ENCODE peak calls at places on chromosomes 3 and 15, in eight cellular contexts. F is epithelial cell of proximal tubule; W is lower leg skin; C is endothelial cell of umbilical vein; P is astrocyte of the spinal cord; I is kidney epithelial cell; O is CD8-positive, alpha-beta T cell; Z is PC-3. U is an unnamed sample.

GRCh38 chr3:32305477-32305876 is 67.0 kb downstream of the CMTM8 start:
- DNase-seq in O (no peak), W (no peak), P (no peak), C (no peak), I (no peak), Z (no peak), F (no peak), U (no peak)

GRCh38 chr3:148643389-148643840 is 54.3 kb upstream of the AGTR1 start:
- DNase-seq in O (no peak), F (no peak), W (no peak), C (no peak), Z (no peak), I (no peak), P (peak), U (no peak)

GRCh38 chr3:110628650-110629301 is 442.8 kb upstream of the NECTIN3 start:
- DNase-seq in Z (no peak), W (no peak), O (no peak), I (no peak), P (no peak), C (no peak), F (no peak), U (no peak)

GRCh38 chr3:65331730-65332129 is 643.9 kb upstream of the ADAMTS9 start:
- DNase-seq in P (no peak), I (no peak), Z (peak), W (no peak), C (no peak), O (no peak), F (no peak), U (no peak)

GRCh38 chr3:170044280-170044679 is 6.5 kb downstream of the GPR160 start:
- DNase-seq in P (no peak), W (no peak), I (no peak), Z (no peak), C (no peak), F (no peak), O (no peak), U (no peak)

GRCh38 chr15:52290329-52290728 is 5.3 kb downstream of the MYO5C start:
- DNase-seq in I (no peak), Z (no peak), F (no peak), C (no peak), W (no peak), P (no peak), O (no peak), U (no peak)

GRCh38 chr15:90873998-90874605 is 5.7 kb downstream of the FURIN start:
- DNase-seq in W (peak), I (no peak), Z (peak), O (no peak), P (peak), F (no peak), C (peak), U (peak)

GRCh38 chr3:152235709-152236298 is 32.9 kb upstream of the MBNL1 start:
- DNase-seq in P (peak), I (peak), C (peak), W (no peak), F (peak), Z (no peak), O (no peak), U (no peak)

GRCh38 chr15:51726302-51727073 is 11.0 kb downstream of the LYSMD2 start:
- DNase-seq in O (no peak), C (no peak), W (no peak), Z (peak), I (peak), F (peak), P (peak), U (no peak)

GRCh38 chr3:61924065-61924740 is 362.8 kb downstream of the PTPRG start:
- DNase-seq in I (no peak), C (peak), W (no peak), O (no peak), Z (no peak), P (no peak), F (no peak), U (no peak)

GRCh38 chr3:172673210-172673679 is 37.6 kb downstream of the NCEH1 start:
- DNase-seq in C (peak), O (peak), F (no peak), P (peak), Z (peak), W (no peak), I (no peak), U (no peak)

GRCh38 chr3:20480771-20481170 is 294.8 kb upstream of the SGO1 start:
- DNase-seq in P (peak), I (no peak), O (no peak), Z (no peak), W (no peak), F (no peak), C (peak), U (no peak)

GRCh38 chr3:115438799-115439198 is 184.5 kb upstream of the GAP43 start:
- DNase-seq in I (no peak), C (no peak), Z (no peak), W (no peak), F (no peak), P (no peak), O (no peak), U (no peak)

DNA sequence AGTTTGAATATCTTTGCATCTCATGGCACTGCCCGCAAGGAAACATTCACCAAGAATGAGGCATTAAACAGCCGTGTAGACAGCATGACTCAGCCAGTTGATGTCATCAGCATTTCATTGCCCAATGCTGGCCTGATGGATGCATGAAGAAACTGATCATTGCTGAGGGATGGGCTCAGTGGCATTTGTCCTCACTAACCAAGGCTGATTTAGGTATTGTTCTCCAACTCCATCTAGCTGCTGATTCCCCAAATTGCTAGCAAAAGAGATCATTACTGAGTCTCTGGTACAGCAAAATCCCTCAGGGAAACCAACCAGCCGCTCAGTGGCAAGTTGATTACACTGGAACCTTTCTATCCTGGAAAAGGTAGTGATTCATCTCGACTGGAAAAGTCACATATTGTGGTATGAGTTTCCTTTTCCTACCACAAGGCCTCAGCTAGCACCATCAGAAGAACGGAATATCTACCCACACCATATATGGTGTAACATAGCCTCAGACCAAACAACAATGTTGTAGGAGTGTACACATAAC is 186.5 kb upstream of the GAP43 start:
- DNase-seq in O (no peak), F (peak), Z (peak), W (no peak), I (peak), C (peak), P (peak), U (no peak)
- TF ChIP-seq CTCF in O (no peak), F (peak), Z (peak), W (no peak), I (peak), C (no peak), P (peak), U (no peak)

GRCh38 chr15:71800835-71801745 is 9.3 kb upstream of the NR2E3 start:
- DNase-seq in W (no peak), I (no peak), Z (peak), P (peak), C (peak), O (no peak), F (peak), U (peak)

GRCh38 chr15:71804695-71805470 is 5.5 kb upstream of the NR2E3 start:
- DNase-seq in O (no peak), Z (no peak), I (no peak), F (no peak), C (no peak), P (no peak), W (no peak), U (no peak)

GRCh38 chr15:71804226-71804625 is 6.1 kb upstream of the NR2E3 start:
- DNase-seq in C (no peak), I (no peak), W (no peak), Z (no peak), P (no peak), F (no peak), O (no peak), U (no peak)

GRCh38 chr15:71801935-71802655 is 8.3 kb upstream of the NR2E3 start:
- DNase-seq in P (no peak), Z (no peak), O (no peak), C (no peak), W (peak), F (no peak), I (no peak), U (no peak)

DNA sequence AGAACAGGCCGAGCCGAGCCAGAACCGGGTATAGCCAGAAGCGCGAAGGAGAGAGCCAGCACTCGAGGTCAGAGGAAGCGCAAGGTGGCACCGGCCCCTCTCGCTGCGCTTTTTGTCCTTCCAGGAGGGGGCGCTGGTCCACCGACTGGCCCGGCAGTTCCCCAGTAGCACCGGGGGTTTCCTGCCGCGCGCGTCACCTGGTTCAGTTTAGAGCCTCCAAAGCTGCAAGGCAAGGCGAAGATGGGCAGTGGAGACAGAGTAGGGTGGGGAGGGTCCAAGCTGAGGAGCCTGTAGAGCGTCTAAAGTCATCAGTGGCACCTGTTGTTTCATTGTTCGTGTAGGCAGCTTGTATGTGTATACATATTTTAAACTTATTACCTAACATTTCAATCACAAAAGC is 7.6 kb upstream of the NR2E3 start:
- DNase-seq in I (no peak), C (no peak), F (no peak), P (no peak), O (no peak), Z (no peak), W (peak), U (no peak)
- TF ChIP-seq CTCF in I (peak), C (peak), F (peak), P (peak), O (no peak), Z (peak), W (no peak), U (peak)

GRCh38 chr3:197302033-197302432 is 3.6 kb upstream of the DLG1 start:
- DNase-seq in F (no peak), O (no peak), W (no peak), P (no peak), C (no peak), I (no peak), Z (no peak), U (no peak)

GRCh38 chr3:197303452-197303851 is 5.0 kb upstream of the DLG1 start:
- DNase-seq in P (no peak), Z (no peak), F (no peak), C (no peak), O (no peak), I (no peak), W (no peak), U (no peak)

GRCh38 chr3:197305854-197306253 is 7.4 kb upstream of the DLG1 start:
- DNase-seq in F (no peak), O (no peak), Z (no peak), W (no peak), I (no peak), P (peak), C (no peak), U (no peak)

GRCh38 chr3:197300361-197300760 is 1.9 kb upstream of the DLG1 start:
- DNase-seq in P (no peak), Z (no peak), F (peak), O (no peak), I (no peak), C (no peak), W (no peak), U (no peak)

GRCh38 chr3:197302696-197303341 is 4.4 kb upstream of the DLG1 start:
- DNase-seq in Z (peak), C (no peak), W (no peak), O (no peak), F (no peak), I (no peak), P (peak), U (no peak)
- TF ChIP-seq CTCF in Z (no peak), C (no peak), W (no peak), O (no peak), F (no peak), I (no peak), P (peak), U (no peak)

DNA sequence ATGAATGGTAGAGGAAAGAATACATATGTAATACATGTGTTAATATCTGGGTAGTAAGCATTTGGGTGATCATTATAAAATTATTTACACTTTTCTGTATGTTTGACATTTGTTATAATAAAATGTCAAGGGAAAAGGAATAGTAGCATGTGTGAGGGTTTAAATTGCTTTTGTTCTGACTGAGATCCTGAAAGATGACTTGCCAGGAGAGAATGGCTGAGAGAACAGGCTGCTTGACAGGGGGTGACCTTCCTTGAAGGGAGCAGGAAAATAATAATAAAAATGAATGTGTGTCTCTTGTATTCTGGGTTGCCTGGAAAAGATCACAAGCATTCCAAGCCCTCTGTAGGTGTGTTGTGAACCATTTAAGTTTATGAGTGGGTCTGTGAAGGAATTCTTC is 1178.9 kb downstream of the ZPLD1 start:
- DNase-seq in O (no peak), C (no peak), W (no peak), P (no peak), Z (no peak), I (no peak), F (no peak), U (no peak)
- TF ChIP-seq CTCF in O (no peak), C (no peak), W (no peak), P (no peak), Z (no peak), I (no peak), F (no peak), U (no peak)

GRCh38 chr3:66803206-66803605 is 194.9 kb upstream of the KBTBD8 start:
- DNase-seq in O (no peak), I (no peak), C (peak), P (no peak), W (no peak), F (no peak), Z (no peak), U (no peak)
- TF ChIP-seq CTCF in O (no peak), I (peak), C (peak), P (peak), W (no peak), F (peak), Z (no peak), U (peak)

GRCh38 chr3:46447535-46447934 is 17.2 kb downstream of the LTF start:
- DNase-seq in O (no peak), Z (no peak), C (no peak), W (no peak), I (no peak), P (no peak), F (no peak), U (no peak)

GRCh38 chr3:46448721-46449120 is 16.0 kb downstream of the LTF start:
- DNase-seq in F (no peak), P (no peak), Z (no peak), W (no peak), O (no peak), C (no peak), I (no peak), U (no peak)

GRCh38 chr3:46438831-46439230 is 25.9 kb downstream of the LTF start:
- DNase-seq in P (no peak), W (no peak), C (no peak), F (no peak), I (no peak), O (no peak), Z (no peak), U (no peak)

GRCh38 chr3:46440531-46441294 is 24.0 kb downstream of the LTF start:
- DNase-seq in C (no peak), I (no peak), Z (no peak), F (no peak), P (no peak), W (no peak), O (peak), U (no peak)

DNA sequence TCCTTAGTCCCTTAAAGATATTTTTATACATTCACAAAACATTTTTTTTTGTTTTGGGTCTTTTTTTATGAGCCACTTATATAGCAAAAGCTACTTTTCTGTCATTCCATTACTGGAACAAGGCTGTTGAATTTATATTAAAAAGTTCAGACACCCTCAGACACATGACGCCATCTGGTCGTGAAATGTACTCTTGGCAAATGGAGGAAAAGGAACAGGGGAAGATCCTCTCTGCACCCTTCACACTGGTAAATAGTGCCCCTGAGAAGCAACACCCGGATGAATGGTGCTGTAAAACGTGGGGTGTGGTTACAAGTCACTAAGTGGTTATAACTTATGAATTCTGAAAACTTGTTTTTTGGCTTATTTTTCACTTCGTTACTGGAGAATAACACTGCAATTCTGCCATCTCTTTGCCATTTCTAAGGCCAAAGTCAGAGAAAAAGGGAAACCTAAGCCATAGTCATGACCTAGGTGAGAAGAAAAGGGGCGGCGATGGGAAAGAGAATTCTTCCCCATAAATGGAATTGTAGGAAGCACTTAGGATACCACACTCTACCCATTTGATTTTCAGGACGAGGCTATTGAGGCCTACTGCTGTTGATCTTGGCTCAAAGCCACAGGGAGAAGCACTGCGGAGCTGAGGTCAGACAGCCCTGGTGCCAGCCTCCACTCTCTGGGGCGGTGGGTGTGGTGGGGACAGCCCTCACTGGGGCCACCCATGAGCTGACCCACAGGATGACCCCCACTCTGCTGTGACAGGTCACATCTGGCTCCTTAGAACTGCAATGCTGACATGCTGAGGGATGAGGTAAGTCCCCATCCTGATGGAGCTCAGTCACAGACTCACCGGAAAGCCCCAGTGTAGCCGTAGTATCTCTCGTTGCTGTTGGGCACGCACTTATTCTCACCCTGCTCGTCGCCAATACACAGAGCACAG is 21.8 kb downstream of the LTF start:
- DNase-seq in F (no peak), O (no peak), W (peak), I (no peak), P (peak), C (no peak), Z (no peak), U (no peak)
- TF ChIP-seq CTCF in F (peak), O (no peak), W (no peak), I (no peak), P (peak), C (peak), Z (no peak), U (peak)

GRCh38 chr3:98612996-98613517 is 19.6 kb upstream of the CPOX start:
- DNase-seq in O (no peak), W (no peak), P (no peak), I (no peak), Z (no peak), F (no peak), C (no peak), U (no peak)

GRCh38 chr3:98608029-98608428 is 14.6 kb upstream of the CPOX start:
- DNase-seq in W (no peak), I (no peak), Z (no peak), F (no peak), P (no peak), C (no peak), O (no peak), U (no peak)

GRCh38 chr3:98617841-98618240 is 24.4 kb upstream of the CPOX start:
- DNase-seq in I (no peak), P (no peak), O (no peak), F (no peak), Z (no peak), W (no peak), C (no peak), U (no peak)

GRCh38 chr3:98613616-98614015 is 20.2 kb upstream of the CPOX start:
- DNase-seq in F (no peak), P (peak), C (no peak), I (no peak), Z (no peak), W (no peak), O (no peak), U (no peak)

DNA sequence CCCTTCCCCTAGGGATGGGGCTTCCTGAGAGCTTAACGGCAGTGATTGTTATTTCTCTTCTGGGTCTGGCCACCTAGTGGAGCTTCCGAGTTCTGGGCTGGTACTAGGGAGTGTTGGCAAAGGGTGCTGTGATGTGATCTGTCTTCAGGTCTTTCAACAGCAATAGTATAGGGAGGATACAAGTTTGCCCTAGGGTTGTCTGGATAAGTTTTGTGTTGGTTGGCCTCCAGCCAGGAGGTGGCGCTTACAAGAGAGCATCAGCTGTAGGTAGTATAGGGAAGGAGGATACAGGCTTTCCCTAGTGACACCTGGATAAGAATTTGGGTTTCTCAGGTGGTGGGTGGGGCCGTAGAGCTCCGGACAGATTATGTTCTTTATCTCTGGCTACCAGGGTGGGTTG is 19.2 kb upstream of the CPOX start:
- DNase-seq in O (no peak), Z (peak), C (no peak), I (no peak), P (no peak), F (no peak), W (peak), U (no peak)
- TF ChIP-seq CTCF in O (no peak), Z (peak), C (no peak), I (no peak), P (no peak), F (peak), W (no peak), U (no peak)

DNA sequence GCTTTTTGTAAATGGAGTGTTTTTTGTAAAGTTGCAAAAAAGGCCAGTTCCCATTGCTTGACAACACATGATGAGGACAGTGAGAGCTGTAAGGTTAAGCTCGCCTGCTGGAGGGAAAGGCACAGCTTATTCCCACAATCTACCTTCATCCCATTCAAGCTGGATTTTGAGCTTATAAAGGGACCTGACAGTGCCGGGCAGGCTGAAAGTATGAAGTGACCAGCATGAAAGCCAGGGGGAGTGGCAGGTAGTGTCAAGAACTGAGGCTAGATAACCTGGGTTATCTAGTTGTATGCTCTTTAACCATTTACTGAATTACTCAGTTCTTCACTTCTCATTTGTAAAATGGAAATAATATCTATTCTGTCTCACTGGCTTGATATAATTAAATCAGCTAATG is 52.3 kb upstream of the KPNA4 start:
- DNase-seq in P (no peak), I (no peak), C (no peak), Z (no peak), W (no peak), F (no peak), O (no peak), U (no peak)
- TF ChIP-seq CTCF in P (no peak), I (no peak), C (no peak), Z (no peak), W (no peak), F (peak), O (no peak), U (no peak)

U was measured in progenitor cell of endocrine pancreas.